ENCODE peak calls at places on chromosomes 4 and X, in five cellular contexts. One of them, this sample, is unnamed.

GRCh38 chr4:76562161-76562560 is 127.1 kb downstream of the SHROOM3 start:
- DNase-seq in fibroblast of lung: peak; percentile 96
- DNase-seq in IMR-90: peak; percentile 91
- DNase-seq in HepG2: no peak
- DNase-seq in kidney: no peak
- DNase-seq in this sample: peak; percentile 69

GRCh38 chrX:112043997-112044396 is 38.6 kb downstream of the TRPC5 start:
- DNase-seq in fibroblast of lung: no peak
- DNase-seq in IMR-90: peak; percentile 15
- DNase-seq in kidney: no peak
- DNase-seq in HepG2: no peak
- DNase-seq in this sample: peak; percentile 52

GRCh38 chrX:45347877-45348675 is 147.4 kb upstream of the DIPK2B start:
- DNase-seq in IMR-90: peak; percentile 21
- DNase-seq in kidney: no peak
- DNase-seq in HepG2: no peak
- DNase-seq in fibroblast of lung: peak; percentile 66
- DNase-seq in this sample: peak; percentile 76

GRCh38 chr4:166078383-166078782 is 205.3 kb downstream of the TLL1 start:
- DNase-seq in fibroblast of lung: no peak
- DNase-seq in kidney: no peak
- DNase-seq in IMR-90: no peak
- DNase-seq in HepG2: no peak
- DNase-seq in this sample: peak; percentile 68

GRCh38 chrX:1398431-1399340 is 6.8 kb upstream of the SLC25A6 start:
- DNase-seq in HepG2: no peak
- DNase-seq in kidney: peak; percentile 68
- DNase-seq in IMR-90: peak; percentile 16
- DNase-seq in fibroblast of lung: no peak
- DNase-seq in this sample: no peak

GRCh38 chr4:65510976-65511375 is 159.3 kb downstream of the EPHA5 start:
- DNase-seq in IMR-90: no peak
- DNase-seq in HepG2: no peak
- DNase-seq in kidney: no peak
- DNase-seq in fibroblast of lung: peak; percentile 90
- DNase-seq in this sample: peak; percentile 88

GRCh38 chr4:188455353-188455752 is 316.1 kb downstream of the TRIML1 start:
- DNase-seq in HepG2: peak; percentile 46
- DNase-seq in fibroblast of lung: no peak
- DNase-seq in kidney: no peak
- DNase-seq in IMR-90: no peak
- DNase-seq in this sample: no peak

GRCh38 chrX:151416521-151417048 is 19.6 kb downstream of the VMA21 start:
- DNase-seq in kidney: no peak
- DNase-seq in IMR-90: no peak
- DNase-seq in HepG2: no peak
- DNase-seq in fibroblast of lung: no peak
- DNase-seq in this sample: no peak

GRCh38 chrX:26783512-26784225 is 567.7 kb downstream of the MAGEB5 start:
- DNase-seq in fibroblast of lung: peak; percentile 2
- DNase-seq in kidney: no peak
- DNase-seq in IMR-90: peak; percentile 11
- DNase-seq in HepG2: peak; percentile 65
- DNase-seq in this sample: peak; percentile 25

GRCh38 chrX:39168609-39169008 is 367.4 kb downstream of the MID1IP1 start:
- DNase-seq in kidney: no peak
- DNase-seq in fibroblast of lung: no peak
- DNase-seq in IMR-90: no peak
- DNase-seq in HepG2: no peak
- DNase-seq in this sample: no peak

GRCh38 chr4:16893141-16893571 is 5.3 kb downstream of the LDB2 start:
- DNase-seq in IMR-90: peak; percentile 34
- DNase-seq in kidney: no peak
- DNase-seq in HepG2: no peak
- DNase-seq in fibroblast of lung: peak; percentile 80
- DNase-seq in this sample: no peak

GRCh38 chr4:89245459-89245858 is 62.1 kb downstream of the GPRIN3 start:
- DNase-seq in kidney: no peak
- DNase-seq in IMR-90: no peak
- DNase-seq in HepG2: peak; percentile 1
- DNase-seq in fibroblast of lung: no peak
- DNase-seq in this sample: no peak

GRCh38 chr4:88820723-88821368 is 123.2 kb upstream of the NAP1L5 start:
- DNase-seq in HepG2: no peak
- DNase-seq in kidney: no peak
- DNase-seq in IMR-90: peak; percentile 2
- DNase-seq in fibroblast of lung: no peak
- DNase-seq in this sample: peak; percentile 27

GRCh38 chr4:108695062-108695461 is 44.7 kb downstream of the OSTC start:
- DNase-seq in IMR-90: no peak
- DNase-seq in HepG2: no peak
- DNase-seq in kidney: no peak
- DNase-seq in fibroblast of lung: no peak
- DNase-seq in this sample: no peak

GRCh38 chr4:81827568-81828202 is 356.0 kb upstream of the RASGEF1B start:
- DNase-seq in IMR-90: no peak
- DNase-seq in fibroblast of lung: no peak
- DNase-seq in HepG2: no peak
- DNase-seq in kidney: no peak
- DNase-seq in this sample: peak; percentile 17

GRCh38 chrX:100410083-100410590 is at the start of gene PCDH19:
- DNase-seq in kidney: peak; percentile 86
- DNase-seq in HepG2: no peak
- DNase-seq in IMR-90: peak; percentile 17
- DNase-seq in fibroblast of lung: peak; percentile 37
- DNase-seq in this sample: peak; percentile 57

GRCh38 chr4:158560284-158560683 is 38.6 kb downstream of the RXFP1 start:
- DNase-seq in fibroblast of lung: no peak
- DNase-seq in kidney: no peak
- DNase-seq in HepG2: no peak
- DNase-seq in IMR-90: no peak
- DNase-seq in this sample: no peak

GRCh38 chr4:83456184-83456501 is 285 bp downstream of the MRPS18C start:
- DNase-seq in HepG2: no peak
- DNase-seq in kidney: no peak
- DNase-seq in fibroblast of lung: no peak
- DNase-seq in IMR-90: no peak
- DNase-seq in this sample: no peak
- TF ChIP-seq CTCF in HepG2: no peak
- TF ChIP-seq CTCF in kidney: no peak
- TF ChIP-seq CTCF in fibroblast of lung: no peak
- TF ChIP-seq CTCF in IMR-90: no peak
- TF ChIP-seq CTCF in this sample: no peak

DNA sequence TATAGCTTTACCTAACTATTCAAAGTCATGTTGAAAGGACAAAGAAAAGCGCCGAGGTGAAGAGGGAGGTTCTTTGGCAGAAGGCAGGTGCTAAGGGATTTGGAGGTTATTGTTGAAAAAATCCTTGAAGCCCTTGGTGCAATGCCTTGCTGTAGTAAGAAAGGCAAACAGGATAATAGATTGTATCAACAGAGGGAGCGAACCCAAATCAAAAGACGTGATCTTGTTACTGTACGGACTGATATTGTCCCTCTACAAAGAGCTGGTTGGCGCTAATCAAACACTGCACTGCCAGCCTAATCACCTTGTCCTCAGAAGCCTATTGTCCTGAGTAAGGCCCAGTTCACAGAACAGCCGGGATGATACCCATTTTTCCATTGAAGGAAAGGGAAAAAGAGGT is 182.9 kb downstream of the ZIC3 start:
- DNase-seq in HepG2: no peak
- DNase-seq in fibroblast of lung: no peak
- DNase-seq in kidney: no peak
- DNase-seq in IMR-90: no peak
- DNase-seq in this sample: no peak
- H3K9ac ChIP-seq in HepG2: no peak overlapping the region
- H3K9ac ChIP-seq in fibroblast of lung: no peak overlapping the region
- H3K9ac ChIP-seq in kidney: no peak overlapping the region
- H3K9ac ChIP-seq in IMR-90: no peak overlapping the region
- H3K9ac ChIP-seq in this sample: no peak overlapping the region

GRCh38 chr4:19888587-19888986 is 363.1 kb upstream of the SLIT2 start:
- DNase-seq in kidney: no peak
- DNase-seq in fibroblast of lung: no peak
- DNase-seq in IMR-90: no peak
- DNase-seq in HepG2: no peak
- DNase-seq in this sample: no peak
- TF ChIP-seq CTCF in kidney: no peak
- TF ChIP-seq CTCF in fibroblast of lung: no peak
- TF ChIP-seq CTCF in IMR-90: no peak
- TF ChIP-seq CTCF in HepG2: no peak
- TF ChIP-seq CTCF in this sample: peak; percentile 32

GRCh38 chrX:134571831-134572230 is 86.4 kb downstream of the PLAC1 start:
- DNase-seq in kidney: no peak
- DNase-seq in IMR-90: no peak
- DNase-seq in HepG2: no peak
- DNase-seq in fibroblast of lung: no peak
- DNase-seq in this sample: no peak
- H3K9ac ChIP-seq in kidney: no peak overlapping the region
- H3K9ac ChIP-seq in IMR-90: no peak overlapping the region
- H3K9ac ChIP-seq in HepG2: no peak overlapping the region
- H3K9ac ChIP-seq in fibroblast of lung: no peak overlapping the region
- H3K9ac ChIP-seq in this sample: no peak overlapping the region

GRCh38 chrX:87578978-87579377 is 61.4 kb downstream of the KLHL4 start:
- DNase-seq in kidney: no peak
- DNase-seq in fibroblast of lung: no peak
- DNase-seq in IMR-90: no peak
- DNase-seq in HepG2: no peak
- DNase-seq in this sample: peak; percentile 5
- TF ChIP-seq CTCF in kidney: no peak
- TF ChIP-seq CTCF in fibroblast of lung: peak; percentile 47
- TF ChIP-seq CTCF in IMR-90: no peak
- TF ChIP-seq CTCF in HepG2: no peak
- TF ChIP-seq CTCF in this sample: peak; percentile 41

GRCh38 chr4:40575846-40576245 is 53.8 kb downstream of the RBM47 start:
- DNase-seq in fibroblast of lung: no peak
- DNase-seq in kidney: no peak
- DNase-seq in IMR-90: no peak
- DNase-seq in HepG2: no peak
- DNase-seq in this sample: no peak
- H3K9ac ChIP-seq in fibroblast of lung: no peak overlapping the region
- H3K9ac ChIP-seq in kidney: no peak overlapping the region
- H3K9ac ChIP-seq in IMR-90: no peak overlapping the region
- H3K9ac ChIP-seq in HepG2: no peak overlapping the region
- H3K9ac ChIP-seq in this sample: no peak overlapping the region

GRCh38 chr4:145182212-145182611 is 1.8 kb upstream of the OTUD4 start:
- DNase-seq in IMR-90: no peak
- DNase-seq in kidney: no peak
- DNase-seq in HepG2: no peak
- DNase-seq in fibroblast of lung: no peak
- DNase-seq in this sample: no peak

GRCh38 chr4:145181091-145181501 is 707 bp upstream of the OTUD4 start:
- DNase-seq in fibroblast of lung: no peak
- DNase-seq in HepG2: no peak
- DNase-seq in IMR-90: no peak
- DNase-seq in kidney: no peak
- DNase-seq in this sample: no peak

GRCh38 chr4:145180298-145181090 is at the start of gene OTUD4:
- DNase-seq in fibroblast of lung: peak; percentile 98
- DNase-seq in kidney: peak; percentile 99
- DNase-seq in IMR-90: peak; percentile 94
- DNase-seq in HepG2: peak; percentile 87
- DNase-seq in this sample: peak; percentile 96

GRCh38 chr4:145183023-145183422 is 2.6 kb upstream of the OTUD4 start:
- DNase-seq in kidney: no peak
- DNase-seq in HepG2: no peak
- DNase-seq in fibroblast of lung: no peak
- DNase-seq in IMR-90: peak; percentile 41
- DNase-seq in this sample: peak; percentile 48

GRCh38 chr4:145183581-145183980 is 3.2 kb upstream of the OTUD4 start:
- DNase-seq in IMR-90: no peak
- DNase-seq in HepG2: no peak
- DNase-seq in kidney: no peak
- DNase-seq in fibroblast of lung: no peak
- DNase-seq in this sample: no peak
- TF ChIP-seq CTCF in IMR-90: no peak
- TF ChIP-seq CTCF in HepG2: no peak
- TF ChIP-seq CTCF in kidney: no peak
- TF ChIP-seq CTCF in fibroblast of lung: no peak
- TF ChIP-seq CTCF in this sample: no peak